ENCODE peak calls at places on chromosomes 12 and 14, in four cellular contexts. K is fibroblast of lung, H is astrocyte of the spinal cord, O is left lung. I is an unnamed sample.
A peak's percentile ranks its signal among the peaks of the same experiment; 100 is the strongest.

GRCh38 chr14:76909266-76909665 is 83.1 kb downstream of the LRRC74A start:
- DNase-seq in O (peak; percentile 56), K (peak; percentile 50), H (no peak), I (no peak)

GRCh38 chr14:69101331-69101826 is 51.5 kb downstream of the DCAF5 start:
- DNase-seq in O (no peak), K (peak; percentile 87), H (peak; percentile 85), I (peak; percentile 42)

GRCh38 chr12:45235087-45236025 is 19.5 kb downstream of the ANO6 start:
- DNase-seq in K (peak; percentile 87), H (peak; percentile 79), O (peak; percentile 43), I (no peak)

GRCh38 chr14:91870001-91870400 is 2.7 kb upstream of the TC2N start:
- DNase-seq in H (no peak), K (no peak), O (no peak), I (no peak)

GRCh38 chr12:57517187-57517586 is 3.1 kb downstream of the DDIT3 start:
- DNase-seq in K (peak; percentile 55), H (peak; percentile 38), O (no peak), I (no peak)

GRCh38 chr12:57893460-57894353 is 47.2 kb upstream of the CTDSP2 start:
- DNase-seq in K (peak; percentile 84), O (peak; percentile 84), H (peak; percentile 95), I (peak; percentile 78)

GRCh38 chr14:63468273-63468672 is 74.9 kb downstream of the PPP2R5E start:
- DNase-seq in H (no peak), O (no peak), K (no peak), I (no peak)

GRCh38 chr14:102192840-102193502 is 53.3 kb downstream of the WDR20 start:
- DNase-seq in K (no peak), O (no peak), H (no peak), I (no peak)

GRCh38 chr14:40909906-40910305 is 696.8 kb upstream of the LRFN5 start:
- DNase-seq in H (no peak), K (no peak), O (no peak), I (no peak)

GRCh38 chr12:100539209-100539608 is 34.3 kb upstream of the GAS2L3 start:
- DNase-seq in H (peak; percentile 43), O (no peak), K (peak; percentile 41), I (no peak)

GRCh38 chr12:48810817-48811453 is 7.4 kb upstream of the CACNB3 start:
- DNase-seq in K (peak; percentile 94), O (no peak), H (peak; percentile 70), I (peak; percentile 78)

DNA sequence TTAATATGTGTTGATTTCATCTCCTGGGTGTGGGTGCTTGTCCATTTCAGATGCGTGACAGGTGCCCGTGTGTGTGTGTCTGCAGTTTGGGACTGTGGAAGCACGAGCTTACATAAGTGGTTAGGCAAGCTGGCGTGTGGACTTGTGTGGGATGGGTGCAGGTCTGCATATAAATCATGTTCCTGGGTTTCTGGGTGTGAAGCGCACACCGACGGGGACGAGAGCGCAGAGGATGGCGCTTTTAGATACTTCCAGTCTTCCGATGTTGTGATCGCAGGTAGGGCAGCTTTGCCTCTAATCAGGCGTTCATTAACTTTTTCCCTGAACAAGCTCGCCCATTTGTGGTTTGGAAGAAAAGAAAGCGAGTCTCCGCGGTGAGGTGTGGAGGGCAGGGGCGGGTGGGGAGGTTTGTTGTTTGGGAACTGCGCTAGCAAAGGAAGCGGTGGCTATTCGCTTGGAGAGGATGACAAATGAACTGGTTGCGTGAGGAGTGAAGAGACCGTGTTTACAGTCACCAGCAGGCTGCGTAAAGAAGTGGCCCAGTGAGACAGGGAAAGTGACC is 878 bp downstream of the RGS6 start:
- DNase-seq in H (no peak), O (no peak), K (peak; percentile 2), I (no peak)
- H3K4me3 ChIP-seq in H (no peak overlapping the region), O (peak overlapping the region; percentile 27), K (no peak overlapping the region), I (no peak overlapping the region)

DNA sequence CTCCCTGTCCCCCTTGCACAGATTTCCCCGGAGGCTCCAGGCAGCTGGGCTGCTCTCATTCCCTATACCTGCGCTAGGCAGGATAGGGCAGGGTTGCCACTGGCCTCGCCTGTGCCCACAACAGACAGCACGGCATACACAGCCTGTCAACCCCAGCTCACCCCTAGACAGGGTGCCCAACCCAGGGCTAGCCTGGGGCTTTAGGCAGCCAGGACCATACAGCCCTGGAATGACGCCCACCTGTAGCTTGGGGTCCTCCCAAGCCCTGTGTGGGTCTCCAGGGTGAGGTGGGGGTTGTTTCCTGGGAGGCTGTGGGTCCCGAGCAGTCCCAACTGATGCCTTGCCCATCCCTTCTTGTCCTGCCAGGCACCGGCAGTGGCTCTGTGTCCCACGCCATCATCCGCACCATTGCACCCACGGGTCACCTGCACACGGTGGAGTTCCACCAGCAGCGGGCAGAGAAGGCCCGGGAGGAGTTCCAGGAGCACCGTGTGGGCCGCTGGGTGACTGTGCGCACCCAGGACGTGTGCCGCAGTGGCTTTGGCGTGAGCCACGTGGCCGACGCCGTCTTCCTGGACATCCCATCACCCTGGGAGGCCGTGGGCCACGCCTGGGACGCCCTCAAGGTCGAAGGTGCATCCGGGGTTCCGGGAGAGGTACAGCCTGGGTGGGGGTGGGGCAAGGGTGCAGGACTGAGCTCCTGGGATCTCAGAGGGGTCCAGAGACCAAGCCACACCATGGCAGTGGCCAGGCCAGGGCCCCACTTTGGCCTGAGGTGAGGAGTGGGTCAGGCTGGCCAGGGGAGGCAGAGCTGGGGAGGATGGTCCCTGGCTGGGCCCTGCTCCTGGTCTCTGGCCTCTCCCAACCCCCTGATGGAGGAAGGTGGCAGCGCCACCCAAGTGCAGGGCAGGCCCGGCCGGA is 3.5 kb downstream of the TRMT61A start:
- DNase-seq in H (no peak), O (no peak), K (no peak), I (no peak)
- H3K4me3 ChIP-seq in H (no peak overlapping the region), O (no peak overlapping the region), K (no peak overlapping the region), I (no peak overlapping the region)

GRCh38 chr12:104748356-104748755 is 209.7 kb downstream of the SLC41A2 start:
- DNase-seq in K (no peak), H (no peak), O (no peak), I (no peak)
- H3K4me3 ChIP-seq in K (no peak overlapping the region), H (no peak overlapping the region), O (no peak overlapping the region), I (no peak overlapping the region)

GRCh38 chr14:106203438-106203837 is 677.1 kb downstream of the TMEM121 start:
- DNase-seq in H (no peak), K (no peak), O (no peak), I (no peak)
- H3K4me3 ChIP-seq in H (no peak overlapping the region), K (no peak overlapping the region), O (no peak overlapping the region), I (no peak overlapping the region)

DNA sequence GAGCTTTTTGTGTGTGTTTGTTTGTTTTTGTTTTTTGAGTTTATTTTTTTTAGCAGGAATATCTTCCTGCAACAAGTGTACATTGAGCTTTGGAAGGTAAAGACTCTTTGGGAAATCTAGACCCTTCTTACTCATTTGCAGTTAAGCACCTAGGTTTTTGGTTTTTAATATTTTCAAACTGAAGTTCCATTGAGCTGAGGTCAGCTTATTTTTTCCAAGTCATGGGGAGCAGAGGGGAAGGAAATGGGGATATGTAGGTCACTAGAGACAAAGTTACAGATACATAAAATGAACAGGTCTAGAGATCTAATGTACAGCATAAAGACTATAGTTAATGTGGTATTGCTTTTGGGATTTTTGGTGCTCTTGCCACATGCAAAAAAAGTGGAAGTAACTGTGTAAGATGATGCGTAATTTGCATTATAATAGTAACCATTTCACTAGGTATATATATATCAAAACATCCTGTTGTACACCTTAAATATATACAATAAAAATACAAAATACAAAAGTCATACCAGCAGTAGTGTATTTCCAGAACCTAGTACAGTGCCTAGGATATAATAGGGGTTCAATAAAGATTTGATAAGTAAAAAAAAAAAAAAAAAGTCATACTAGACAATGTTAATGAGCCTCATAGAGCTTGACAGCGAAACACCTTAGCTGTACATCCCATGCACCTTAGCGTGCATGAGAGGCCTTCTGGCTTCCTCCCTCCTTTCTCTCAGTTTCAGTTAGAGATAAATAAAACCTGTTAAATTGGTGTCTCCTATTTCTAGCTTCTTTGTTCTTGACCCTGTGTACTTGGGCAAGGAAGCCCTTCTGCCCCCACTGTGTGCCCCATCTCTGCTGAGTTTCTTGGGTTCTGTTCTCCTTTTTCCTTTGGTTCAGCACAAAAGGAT is 22.7 kb downstream of the CGRRF1 start:
- DNase-seq in H (no peak), O (no peak), K (no peak), I (no peak)
- H3K4me3 ChIP-seq in H (no peak overlapping the region), O (no peak overlapping the region), K (no peak overlapping the region), I (no peak overlapping the region)

GRCh38 chr12:102480401-102480800 is at the start of gene IGF1:
- DNase-seq in K (peak; percentile 65), O (no peak), H (peak; percentile 33), I (no peak)

GRCh38 chr12:102481705-102482104 is 1.3 kb upstream of the IGF1 start:
- DNase-seq in H (no peak), O (no peak), K (no peak), I (no peak)

GRCh38 chr12:102479099-102479887 is 1.1 kb downstream of the IGF1 start:
- DNase-seq in H (no peak), O (no peak), K (no peak), I (no peak)

GRCh38 chr12:102479984-102480383 is 379 bp downstream of the IGF1 start:
- DNase-seq in H (no peak), O (no peak), K (no peak), I (no peak)

GRCh38 chr12:102478416-102479098 is 1.8 kb downstream of the IGF1 start:
- DNase-seq in H (no peak), K (peak; percentile 41), O (no peak), I (no peak)
- H3K4me3 ChIP-seq in H (no peak overlapping the region), K (no peak overlapping the region), O (peak overlapping the region; percentile 27), I (no peak overlapping the region)

GRCh38 chr14:98896476-98896875 is 375.5 kb downstream of the BCL11B start:
- DNase-seq in O (no peak), K (no peak), H (no peak), I (no peak)
- H3K4me3 ChIP-seq in O (no peak overlapping the region), K (no peak overlapping the region), H (no peak overlapping the region), I (no peak overlapping the region)

GRCh38 chr14:23286904-23287479 is 1.1 kb upstream of the HOMEZ start:
- DNase-seq in O (no peak), K (no peak), H (no peak), I (no peak)
- H3K4me3 ChIP-seq in O (peak overlapping the region; percentile 84), K (peak overlapping the region; percentile 49), H (peak overlapping the region; percentile 95), I (peak overlapping the region; percentile 83)

I was measured in AG04449.